ENCODE peak calls at places on chromosomes 12 and 14, in eight cellular contexts. One of them, this sample, is unnamed.

GRCh38 chr12:66799548-66799947 is 120.7 kb upstream of the GRIP1 start:
- DNase-seq in lung microvascular endothelial cell: no peak
- DNase-seq in fibroblast of pulmonary artery: no peak
- DNase-seq in occipital lobe: no peak
- DNase-seq in stimulated activated naive CD4-positive, alpha-beta T cell: no peak
- DNase-seq in COR-L47: no peak
- DNase-seq in stimulated activated CD8-positive, alpha-beta memory T cell treated with anti-CD3 and anti-CD28 coated beads, Interleukin-7, amount 100 ng/mL, for 1 hour: no peak
- DNase-seq in activated T-helper 1 cell treated with anti-CD3 and anti-CD28 coated beads, Interleukin-12 subunit alpha, Interleukin-12 subunit beta, Interleukin-2, Interleukin-4 antibody, amounts not matched to agents 30 ng/mL and 10 ng/mL and 1 ng/mL, durations not matched to agents 14 hours and 24 hours and 36 hours: no peak
- DNase-seq in this sample: no peak

GRCh38 chr12:40215977-40216376 is 8.8 kb upstream of the LRRK2 start:
- DNase-seq in lung microvascular endothelial cell: no peak
- DNase-seq in fibroblast of pulmonary artery: no peak
- DNase-seq in occipital lobe: no peak
- DNase-seq in stimulated activated naive CD4-positive, alpha-beta T cell: no peak
- DNase-seq in COR-L47: no peak
- DNase-seq in stimulated activated CD8-positive, alpha-beta memory T cell treated with anti-CD3 and anti-CD28 coated beads, Interleukin-7, amount 100 ng/mL, for 1 hour: no peak
- DNase-seq in activated T-helper 1 cell treated with anti-CD3 and anti-CD28 coated beads, Interleukin-12 subunit alpha, Interleukin-12 subunit beta, Interleukin-2, Interleukin-4 antibody, amounts not matched to agents 30 ng/mL and 10 ng/mL and 1 ng/mL, durations not matched to agents 14 hours and 24 hours and 36 hours: no peak
- DNase-seq in this sample: no peak

GRCh38 chr12:123115409-123116111 is 35.3 kb downstream of the PITPNM2 start:
- DNase-seq in lung microvascular endothelial cell: no peak
- DNase-seq in fibroblast of pulmonary artery: peak
- DNase-seq in occipital lobe: peak
- DNase-seq in stimulated activated naive CD4-positive, alpha-beta T cell: peak
- DNase-seq in COR-L47: no peak
- DNase-seq in stimulated activated CD8-positive, alpha-beta memory T cell treated with anti-CD3 and anti-CD28 coated beads, Interleukin-7, amount 100 ng/mL, for 1 hour: no peak
- DNase-seq in activated T-helper 1 cell treated with anti-CD3 and anti-CD28 coated beads, Interleukin-12 subunit alpha, Interleukin-12 subunit beta, Interleukin-2, Interleukin-4 antibody, amounts not matched to agents 30 ng/mL and 10 ng/mL and 1 ng/mL, durations not matched to agents 14 hours and 24 hours and 36 hours: no peak
- DNase-seq in this sample: no peak

GRCh38 chr12:109273354-109273753 is 35.7 kb downstream of the FOXN4 start:
- DNase-seq in lung microvascular endothelial cell: no peak
- DNase-seq in fibroblast of pulmonary artery: no peak
- DNase-seq in occipital lobe: no peak
- DNase-seq in stimulated activated naive CD4-positive, alpha-beta T cell: no peak
- DNase-seq in COR-L47: peak
- DNase-seq in stimulated activated CD8-positive, alpha-beta memory T cell treated with anti-CD3 and anti-CD28 coated beads, Interleukin-7, amount 100 ng/mL, for 1 hour: no peak
- DNase-seq in activated T-helper 1 cell treated with anti-CD3 and anti-CD28 coated beads, Interleukin-12 subunit alpha, Interleukin-12 subunit beta, Interleukin-2, Interleukin-4 antibody, amounts not matched to agents 30 ng/mL and 10 ng/mL and 1 ng/mL, durations not matched to agents 14 hours and 24 hours and 36 hours: no peak
- DNase-seq in this sample: no peak

GRCh38 chr12:57628280-57629191 is 4.5 kb downstream of the B4GALNT1 start:
- DNase-seq in lung microvascular endothelial cell: no peak
- DNase-seq in fibroblast of pulmonary artery: no peak
- DNase-seq in occipital lobe: no peak
- DNase-seq in stimulated activated naive CD4-positive, alpha-beta T cell: no peak
- DNase-seq in COR-L47: no peak
- DNase-seq in stimulated activated CD8-positive, alpha-beta memory T cell treated with anti-CD3 and anti-CD28 coated beads, Interleukin-7, amount 100 ng/mL, for 1 hour: no peak
- DNase-seq in activated T-helper 1 cell treated with anti-CD3 and anti-CD28 coated beads, Interleukin-12 subunit alpha, Interleukin-12 subunit beta, Interleukin-2, Interleukin-4 antibody, amounts not matched to agents 30 ng/mL and 10 ng/mL and 1 ng/mL, durations not matched to agents 14 hours and 24 hours and 36 hours: no peak
- DNase-seq in this sample: no peak

GRCh38 chr12:188910-189621 is 24.9 kb downstream of the SLC6A12 start:
- DNase-seq in lung microvascular endothelial cell: peak
- DNase-seq in fibroblast of pulmonary artery: peak
- DNase-seq in occipital lobe: peak
- DNase-seq in stimulated activated naive CD4-positive, alpha-beta T cell: no peak
- DNase-seq in COR-L47: no peak
- DNase-seq in stimulated activated CD8-positive, alpha-beta memory T cell treated with anti-CD3 and anti-CD28 coated beads, Interleukin-7, amount 100 ng/mL, for 1 hour: peak
- DNase-seq in activated T-helper 1 cell treated with anti-CD3 and anti-CD28 coated beads, Interleukin-12 subunit alpha, Interleukin-12 subunit beta, Interleukin-2, Interleukin-4 antibody, amounts not matched to agents 30 ng/mL and 10 ng/mL and 1 ng/mL, durations not matched to agents 14 hours and 24 hours and 36 hours: peak
- DNase-seq in this sample: peak

GRCh38 chr14:29521526-29522137 is 406.0 kb downstream of the PRKD1 start:
- DNase-seq in lung microvascular endothelial cell: peak
- DNase-seq in fibroblast of pulmonary artery: peak
- DNase-seq in occipital lobe: no peak
- DNase-seq in stimulated activated naive CD4-positive, alpha-beta T cell: no peak
- DNase-seq in COR-L47: peak
- DNase-seq in stimulated activated CD8-positive, alpha-beta memory T cell treated with anti-CD3 and anti-CD28 coated beads, Interleukin-7, amount 100 ng/mL, for 1 hour: no peak
- DNase-seq in activated T-helper 1 cell treated with anti-CD3 and anti-CD28 coated beads, Interleukin-12 subunit alpha, Interleukin-12 subunit beta, Interleukin-2, Interleukin-4 antibody, amounts not matched to agents 30 ng/mL and 10 ng/mL and 1 ng/mL, durations not matched to agents 14 hours and 24 hours and 36 hours: no peak
- DNase-seq in this sample: no peak

GRCh38 chr14:58428011-58428807 is 690 bp downstream of the KIAA0586 start:
- DNase-seq in lung microvascular endothelial cell: peak
- DNase-seq in fibroblast of pulmonary artery: peak
- DNase-seq in occipital lobe: no peak
- DNase-seq in stimulated activated naive CD4-positive, alpha-beta T cell: no peak
- DNase-seq in COR-L47: no peak
- DNase-seq in stimulated activated CD8-positive, alpha-beta memory T cell treated with anti-CD3 and anti-CD28 coated beads, Interleukin-7, amount 100 ng/mL, for 1 hour: no peak
- DNase-seq in activated T-helper 1 cell treated with anti-CD3 and anti-CD28 coated beads, Interleukin-12 subunit alpha, Interleukin-12 subunit beta, Interleukin-2, Interleukin-4 antibody, amounts not matched to agents 30 ng/mL and 10 ng/mL and 1 ng/mL, durations not matched to agents 14 hours and 24 hours and 36 hours: no peak
- DNase-seq in this sample: no peak

GRCh38 chr12:103387385-103387784 is 108.4 kb downstream of the C12orf42 start:
- DNase-seq in lung microvascular endothelial cell: no peak
- DNase-seq in fibroblast of pulmonary artery: no peak
- DNase-seq in occipital lobe: no peak
- DNase-seq in stimulated activated naive CD4-positive, alpha-beta T cell: no peak
- DNase-seq in COR-L47: no peak
- DNase-seq in stimulated activated CD8-positive, alpha-beta memory T cell treated with anti-CD3 and anti-CD28 coated beads, Interleukin-7, amount 100 ng/mL, for 1 hour: no peak
- DNase-seq in activated T-helper 1 cell treated with anti-CD3 and anti-CD28 coated beads, Interleukin-12 subunit alpha, Interleukin-12 subunit beta, Interleukin-2, Interleukin-4 antibody, amounts not matched to agents 30 ng/mL and 10 ng/mL and 1 ng/mL, durations not matched to agents 14 hours and 24 hours and 36 hours: no peak
- DNase-seq in this sample: no peak

GRCh38 chr12:38711055-38711454 is 194.3 kb downstream of the CPNE8 start:
- DNase-seq in lung microvascular endothelial cell: no peak
- DNase-seq in fibroblast of pulmonary artery: peak
- DNase-seq in occipital lobe: no peak
- DNase-seq in stimulated activated naive CD4-positive, alpha-beta T cell: no peak
- DNase-seq in COR-L47: no peak
- DNase-seq in stimulated activated CD8-positive, alpha-beta memory T cell treated with anti-CD3 and anti-CD28 coated beads, Interleukin-7, amount 100 ng/mL, for 1 hour: no peak
- DNase-seq in activated T-helper 1 cell treated with anti-CD3 and anti-CD28 coated beads, Interleukin-12 subunit alpha, Interleukin-12 subunit beta, Interleukin-2, Interleukin-4 antibody, amounts not matched to agents 30 ng/mL and 10 ng/mL and 1 ng/mL, durations not matched to agents 14 hours and 24 hours and 36 hours: no peak
- DNase-seq in this sample: no peak

GRCh38 chr14:92969470-92970232 is 46.7 kb downstream of the CHGA start:
- DNase-seq in lung microvascular endothelial cell: no peak
- DNase-seq in fibroblast of pulmonary artery: no peak
- DNase-seq in occipital lobe: peak
- DNase-seq in stimulated activated naive CD4-positive, alpha-beta T cell: no peak
- DNase-seq in COR-L47: no peak
- DNase-seq in stimulated activated CD8-positive, alpha-beta memory T cell treated with anti-CD3 and anti-CD28 coated beads, Interleukin-7, amount 100 ng/mL, for 1 hour: no peak
- DNase-seq in activated T-helper 1 cell treated with anti-CD3 and anti-CD28 coated beads, Interleukin-12 subunit alpha, Interleukin-12 subunit beta, Interleukin-2, Interleukin-4 antibody, amounts not matched to agents 30 ng/mL and 10 ng/mL and 1 ng/mL, durations not matched to agents 14 hours and 24 hours and 36 hours: no peak
- DNase-seq in this sample: no peak

GRCh38 chr12:129753596-129753995 is 150.2 kb downstream of the TMEM132D start:
- DNase-seq in lung microvascular endothelial cell: no peak
- DNase-seq in fibroblast of pulmonary artery: peak
- DNase-seq in occipital lobe: no peak
- DNase-seq in stimulated activated naive CD4-positive, alpha-beta T cell: no peak
- DNase-seq in COR-L47: no peak
- DNase-seq in stimulated activated CD8-positive, alpha-beta memory T cell treated with anti-CD3 and anti-CD28 coated beads, Interleukin-7, amount 100 ng/mL, for 1 hour: no peak
- DNase-seq in activated T-helper 1 cell treated with anti-CD3 and anti-CD28 coated beads, Interleukin-12 subunit alpha, Interleukin-12 subunit beta, Interleukin-2, Interleukin-4 antibody, amounts not matched to agents 30 ng/mL and 10 ng/mL and 1 ng/mL, durations not matched to agents 14 hours and 24 hours and 36 hours: no peak
- DNase-seq in this sample: no peak

GRCh38 chr12:19574606-19575005 is 135.3 kb downstream of the AEBP2 start:
- DNase-seq in lung microvascular endothelial cell: peak
- DNase-seq in fibroblast of pulmonary artery: no peak
- DNase-seq in occipital lobe: no peak
- DNase-seq in stimulated activated naive CD4-positive, alpha-beta T cell: no peak
- DNase-seq in COR-L47: no peak
- DNase-seq in stimulated activated CD8-positive, alpha-beta memory T cell treated with anti-CD3 and anti-CD28 coated beads, Interleukin-7, amount 100 ng/mL, for 1 hour: no peak
- DNase-seq in activated T-helper 1 cell treated with anti-CD3 and anti-CD28 coated beads, Interleukin-12 subunit alpha, Interleukin-12 subunit beta, Interleukin-2, Interleukin-4 antibody, amounts not matched to agents 30 ng/mL and 10 ng/mL and 1 ng/mL, durations not matched to agents 14 hours and 24 hours and 36 hours: no peak
- DNase-seq in this sample: no peak

GRCh38 chr12:90631581-90631980 is 323.4 kb downstream of the CCER1 start:
- DNase-seq in lung microvascular endothelial cell: no peak
- DNase-seq in fibroblast of pulmonary artery: peak
- DNase-seq in occipital lobe: no peak
- DNase-seq in stimulated activated naive CD4-positive, alpha-beta T cell: no peak
- DNase-seq in COR-L47: no peak
- DNase-seq in stimulated activated CD8-positive, alpha-beta memory T cell treated with anti-CD3 and anti-CD28 coated beads, Interleukin-7, amount 100 ng/mL, for 1 hour: no peak
- DNase-seq in activated T-helper 1 cell treated with anti-CD3 and anti-CD28 coated beads, Interleukin-12 subunit alpha, Interleukin-12 subunit beta, Interleukin-2, Interleukin-4 antibody, amounts not matched to agents 30 ng/mL and 10 ng/mL and 1 ng/mL, durations not matched to agents 14 hours and 24 hours and 36 hours: no peak
- DNase-seq in this sample: no peak

GRCh38 chr14:63650336-63650952 is 8.8 kb upstream of the WDR89 start:
- DNase-seq in lung microvascular endothelial cell: no peak
- DNase-seq in fibroblast of pulmonary artery: peak
- DNase-seq in occipital lobe: peak
- DNase-seq in stimulated activated naive CD4-positive, alpha-beta T cell: peak
- DNase-seq in COR-L47: no peak
- DNase-seq in stimulated activated CD8-positive, alpha-beta memory T cell treated with anti-CD3 and anti-CD28 coated beads, Interleukin-7, amount 100 ng/mL, for 1 hour: peak
- DNase-seq in activated T-helper 1 cell treated with anti-CD3 and anti-CD28 coated beads, Interleukin-12 subunit alpha, Interleukin-12 subunit beta, Interleukin-2, Interleukin-4 antibody, amounts not matched to agents 30 ng/mL and 10 ng/mL and 1 ng/mL, durations not matched to agents 14 hours and 24 hours and 36 hours: no peak
- DNase-seq in this sample: no peak

GRCh38 chr14:101564819-101565698 is 3.8 kb downstream of the DIO3 start:
- DNase-seq in lung microvascular endothelial cell: no peak
- DNase-seq in fibroblast of pulmonary artery: no peak
- DNase-seq in occipital lobe: no peak
- DNase-seq in stimulated activated naive CD4-positive, alpha-beta T cell: no peak
- DNase-seq in COR-L47: no peak
- DNase-seq in stimulated activated CD8-positive, alpha-beta memory T cell treated with anti-CD3 and anti-CD28 coated beads, Interleukin-7, amount 100 ng/mL, for 1 hour: no peak
- DNase-seq in activated T-helper 1 cell treated with anti-CD3 and anti-CD28 coated beads, Interleukin-12 subunit alpha, Interleukin-12 subunit beta, Interleukin-2, Interleukin-4 antibody, amounts not matched to agents 30 ng/mL and 10 ng/mL and 1 ng/mL, durations not matched to agents 14 hours and 24 hours and 36 hours: no peak
- DNase-seq in this sample: no peak

GRCh38 chr14:96383445-96383844 is 8.5 kb upstream of the AK7 start:
- DNase-seq in lung microvascular endothelial cell: no peak
- DNase-seq in fibroblast of pulmonary artery: no peak
- DNase-seq in occipital lobe: no peak
- DNase-seq in stimulated activated naive CD4-positive, alpha-beta T cell: no peak
- DNase-seq in COR-L47: no peak
- DNase-seq in stimulated activated CD8-positive, alpha-beta memory T cell treated with anti-CD3 and anti-CD28 coated beads, Interleukin-7, amount 100 ng/mL, for 1 hour: no peak
- DNase-seq in activated T-helper 1 cell treated with anti-CD3 and anti-CD28 coated beads, Interleukin-12 subunit alpha, Interleukin-12 subunit beta, Interleukin-2, Interleukin-4 antibody, amounts not matched to agents 30 ng/mL and 10 ng/mL and 1 ng/mL, durations not matched to agents 14 hours and 24 hours and 36 hours: no peak
- DNase-seq in this sample: no peak

GRCh38 chr14:32998433-32998832 is 59.8 kb downstream of the NPAS3 start:
- DNase-seq in lung microvascular endothelial cell: peak
- DNase-seq in fibroblast of pulmonary artery: peak
- DNase-seq in occipital lobe: no peak
- DNase-seq in stimulated activated naive CD4-positive, alpha-beta T cell: no peak
- DNase-seq in COR-L47: peak
- DNase-seq in stimulated activated CD8-positive, alpha-beta memory T cell treated with anti-CD3 and anti-CD28 coated beads, Interleukin-7, amount 100 ng/mL, for 1 hour: no peak
- DNase-seq in activated T-helper 1 cell treated with anti-CD3 and anti-CD28 coated beads, Interleukin-12 subunit alpha, Interleukin-12 subunit beta, Interleukin-2, Interleukin-4 antibody, amounts not matched to agents 30 ng/mL and 10 ng/mL and 1 ng/mL, durations not matched to agents 14 hours and 24 hours and 36 hours: no peak
- DNase-seq in this sample: no peak

GRCh38 chr14:21096889-21097615 is 1.4 kb downstream of the ZNF219 start:
- DNase-seq in lung microvascular endothelial cell: no peak
- DNase-seq in fibroblast of pulmonary artery: no peak
- DNase-seq in occipital lobe: no peak
- DNase-seq in stimulated activated naive CD4-positive, alpha-beta T cell: no peak
- DNase-seq in COR-L47: no peak
- DNase-seq in stimulated activated CD8-positive, alpha-beta memory T cell treated with anti-CD3 and anti-CD28 coated beads, Interleukin-7, amount 100 ng/mL, for 1 hour: no peak
- DNase-seq in activated T-helper 1 cell treated with anti-CD3 and anti-CD28 coated beads, Interleukin-12 subunit alpha, Interleukin-12 subunit beta, Interleukin-2, Interleukin-4 antibody, amounts not matched to agents 30 ng/mL and 10 ng/mL and 1 ng/mL, durations not matched to agents 14 hours and 24 hours and 36 hours: no peak
- DNase-seq in this sample: peak

GRCh38 chr14:70257526-70257925 is 68.8 kb upstream of the SLC8A3 start:
- DNase-seq in lung microvascular endothelial cell: no peak
- DNase-seq in fibroblast of pulmonary artery: no peak
- DNase-seq in occipital lobe: no peak
- DNase-seq in stimulated activated naive CD4-positive, alpha-beta T cell: no peak
- DNase-seq in COR-L47: peak
- DNase-seq in stimulated activated CD8-positive, alpha-beta memory T cell treated with anti-CD3 and anti-CD28 coated beads, Interleukin-7, amount 100 ng/mL, for 1 hour: no peak
- DNase-seq in activated T-helper 1 cell treated with anti-CD3 and anti-CD28 coated beads, Interleukin-12 subunit alpha, Interleukin-12 subunit beta, Interleukin-2, Interleukin-4 antibody, amounts not matched to agents 30 ng/mL and 10 ng/mL and 1 ng/mL, durations not matched to agents 14 hours and 24 hours and 36 hours: no peak
- DNase-seq in this sample: no peak

GRCh38 chr12:78439666-78440065 is 424.9 kb upstream of the SYT1 start:
- DNase-seq in lung microvascular endothelial cell: no peak
- DNase-seq in fibroblast of pulmonary artery: no peak
- DNase-seq in occipital lobe: no peak
- DNase-seq in stimulated activated naive CD4-positive, alpha-beta T cell: no peak
- DNase-seq in COR-L47: no peak
- DNase-seq in stimulated activated CD8-positive, alpha-beta memory T cell treated with anti-CD3 and anti-CD28 coated beads, Interleukin-7, amount 100 ng/mL, for 1 hour: no peak
- DNase-seq in activated T-helper 1 cell treated with anti-CD3 and anti-CD28 coated beads, Interleukin-12 subunit alpha, Interleukin-12 subunit beta, Interleukin-2, Interleukin-4 antibody, amounts not matched to agents 30 ng/mL and 10 ng/mL and 1 ng/mL, durations not matched to agents 14 hours and 24 hours and 36 hours: no peak
- DNase-seq in this sample: no peak

GRCh38 chr14:68574906-68575305 is 218.0 kb downstream of the ZFP36L1 start:
- DNase-seq in lung microvascular endothelial cell: no peak
- DNase-seq in fibroblast of pulmonary artery: peak
- DNase-seq in occipital lobe: no peak
- DNase-seq in stimulated activated naive CD4-positive, alpha-beta T cell: no peak
- DNase-seq in COR-L47: no peak
- DNase-seq in stimulated activated CD8-positive, alpha-beta memory T cell treated with anti-CD3 and anti-CD28 coated beads, Interleukin-7, amount 100 ng/mL, for 1 hour: no peak
- DNase-seq in activated T-helper 1 cell treated with anti-CD3 and anti-CD28 coated beads, Interleukin-12 subunit alpha, Interleukin-12 subunit beta, Interleukin-2, Interleukin-4 antibody, amounts not matched to agents 30 ng/mL and 10 ng/mL and 1 ng/mL, durations not matched to agents 14 hours and 24 hours and 36 hours: no peak
- DNase-seq in this sample: no peak

GRCh38 chr12:6341439-6342139 is at the start of gene TNFRSF1A:
- DNase-seq in lung microvascular endothelial cell: peak
- DNase-seq in fibroblast of pulmonary artery: peak
- DNase-seq in occipital lobe: peak
- DNase-seq in stimulated activated naive CD4-positive, alpha-beta T cell: peak
- DNase-seq in COR-L47: no peak
- DNase-seq in stimulated activated CD8-positive, alpha-beta memory T cell treated with anti-CD3 and anti-CD28 coated beads, Interleukin-7, amount 100 ng/mL, for 1 hour: no peak
- DNase-seq in activated T-helper 1 cell treated with anti-CD3 and anti-CD28 coated beads, Interleukin-12 subunit alpha, Interleukin-12 subunit beta, Interleukin-2, Interleukin-4 antibody, amounts not matched to agents 30 ng/mL and 10 ng/mL and 1 ng/mL, durations not matched to agents 14 hours and 24 hours and 36 hours: no peak
- DNase-seq in this sample: no peak

GRCh38 chr14:90905531-90905930 is 89.3 kb upstream of the TTC7B start:
- DNase-seq in lung microvascular endothelial cell: no peak
- DNase-seq in fibroblast of pulmonary artery: no peak
- DNase-seq in occipital lobe: no peak
- DNase-seq in stimulated activated naive CD4-positive, alpha-beta T cell: no peak
- DNase-seq in COR-L47: no peak
- DNase-seq in stimulated activated CD8-positive, alpha-beta memory T cell treated with anti-CD3 and anti-CD28 coated beads, Interleukin-7, amount 100 ng/mL, for 1 hour: no peak
- DNase-seq in activated T-helper 1 cell treated with anti-CD3 and anti-CD28 coated beads, Interleukin-12 subunit alpha, Interleukin-12 subunit beta, Interleukin-2, Interleukin-4 antibody, amounts not matched to agents 30 ng/mL and 10 ng/mL and 1 ng/mL, durations not matched to agents 14 hours and 24 hours and 36 hours: no peak
- DNase-seq in this sample: no peak

GRCh38 chr14:70793637-70794036 is 15.7 kb downstream of the MAP3K9 start:
- DNase-seq in lung microvascular endothelial cell: no peak
- DNase-seq in fibroblast of pulmonary artery: no peak
- DNase-seq in occipital lobe: no peak
- DNase-seq in stimulated activated naive CD4-positive, alpha-beta T cell: no peak
- DNase-seq in COR-L47: no peak
- DNase-seq in stimulated activated CD8-positive, alpha-beta memory T cell treated with anti-CD3 and anti-CD28 coated beads, Interleukin-7, amount 100 ng/mL, for 1 hour: no peak
- DNase-seq in activated T-helper 1 cell treated with anti-CD3 and anti-CD28 coated beads, Interleukin-12 subunit alpha, Interleukin-12 subunit beta, Interleukin-2, Interleukin-4 antibody, amounts not matched to agents 30 ng/mL and 10 ng/mL and 1 ng/mL, durations not matched to agents 14 hours and 24 hours and 36 hours: no peak
- DNase-seq in this sample: no peak